ENCODE peak calls at places on chromosomes 4 and X, in seven cellular contexts. One of them, this sample, is unnamed.

GRCh38 chr4:108398326-108398725 is 222.1 kb upstream of the RPL34 start:
- DNase-seq in cardiac muscle cell: no peak
- DNase-seq in neuronal stem cell: no peak
- DNase-seq in upper lobe of left lung: no peak
- DNase-seq in GM23248: no peak
- DNase-seq in body of pancreas: no peak
- DNase-seq in right lobe of liver: no peak
- DNase-seq in this sample: no peak

GRCh38 chr4:25088342-25088952 is 57.7 kb upstream of the LGI2 start:
- DNase-seq in cardiac muscle cell: no peak
- DNase-seq in neuronal stem cell: no peak
- DNase-seq in upper lobe of left lung: no peak
- DNase-seq in GM23248: peak
- DNase-seq in body of pancreas: no peak
- DNase-seq in right lobe of liver: no peak
- DNase-seq in this sample: no peak

GRCh38 chrX:154384284-154384892 is 5.3 kb downstream of the EMD start:
- DNase-seq in cardiac muscle cell: no peak
- DNase-seq in neuronal stem cell: no peak
- DNase-seq in upper lobe of left lung: no peak
- DNase-seq in GM23248: peak
- DNase-seq in body of pancreas: peak
- DNase-seq in right lobe of liver: peak
- DNase-seq in this sample: no peak

GRCh38 chrX:16148896-16149295 is 18.4 kb upstream of the MAGEB17 start:
- DNase-seq in cardiac muscle cell: no peak
- DNase-seq in neuronal stem cell: no peak
- DNase-seq in upper lobe of left lung: no peak
- DNase-seq in GM23248: no peak
- DNase-seq in body of pancreas: no peak
- DNase-seq in right lobe of liver: no peak
- DNase-seq in this sample: no peak

GRCh38 chr4:60744767-60745166 is 455.4 kb upstream of the ADGRL3 start:
- DNase-seq in cardiac muscle cell: peak
- DNase-seq in neuronal stem cell: no peak
- DNase-seq in upper lobe of left lung: no peak
- DNase-seq in GM23248: no peak
- DNase-seq in body of pancreas: no peak
- DNase-seq in right lobe of liver: no peak
- DNase-seq in this sample: no peak

GRCh38 chrX:19852014-19853005 is 35.1 kb downstream of the SH3KBP1 start:
- DNase-seq in cardiac muscle cell: peak
- DNase-seq in neuronal stem cell: no peak
- DNase-seq in upper lobe of left lung: no peak
- DNase-seq in GM23248: peak
- DNase-seq in body of pancreas: no peak
- DNase-seq in right lobe of liver: no peak
- DNase-seq in this sample: peak

GRCh38 chr4:121583396-121583795 is 113.4 kb downstream of the ANXA5 start:
- DNase-seq in cardiac muscle cell: no peak
- DNase-seq in neuronal stem cell: no peak
- DNase-seq in upper lobe of left lung: no peak
- DNase-seq in GM23248: no peak
- DNase-seq in body of pancreas: no peak
- DNase-seq in right lobe of liver: no peak
- DNase-seq in this sample: no peak

GRCh38 chrX:71198066-71198465 is 25.0 kb upstream of the GJB1 start:
- DNase-seq in cardiac muscle cell: peak
- DNase-seq in neuronal stem cell: no peak
- DNase-seq in upper lobe of left lung: no peak
- DNase-seq in GM23248: no peak
- DNase-seq in body of pancreas: no peak
- DNase-seq in right lobe of liver: no peak
- DNase-seq in this sample: no peak

GRCh38 chr4:183987987-183988392 is 82.9 kb downstream of the STOX2 start:
- DNase-seq in cardiac muscle cell: peak
- DNase-seq in neuronal stem cell: peak
- DNase-seq in upper lobe of left lung: peak
- DNase-seq in GM23248: peak
- DNase-seq in body of pancreas: peak
- DNase-seq in right lobe of liver: no peak
- DNase-seq in this sample: peak

GRCh38 chr4:149291463-149291862 is 524.2 kb downstream of the IQCM start:
- DNase-seq in cardiac muscle cell: peak
- DNase-seq in neuronal stem cell: no peak
- DNase-seq in upper lobe of left lung: no peak
- DNase-seq in GM23248: no peak
- DNase-seq in body of pancreas: peak
- DNase-seq in right lobe of liver: no peak
- DNase-seq in this sample: peak

GRCh38 chr4:7938513-7939376 is 916 bp downstream of the AFAP1 start:
- DNase-seq in cardiac muscle cell: peak
- DNase-seq in neuronal stem cell: no peak
- DNase-seq in upper lobe of left lung: no peak
- DNase-seq in GM23248: peak
- DNase-seq in body of pancreas: peak
- DNase-seq in right lobe of liver: peak
- DNase-seq in this sample: no peak

GRCh38 chr4:27057662-27058061 is 197.0 kb downstream of the STIM2 start:
- DNase-seq in cardiac muscle cell: no peak
- DNase-seq in neuronal stem cell: no peak
- DNase-seq in upper lobe of left lung: no peak
- DNase-seq in GM23248: no peak
- DNase-seq in body of pancreas: no peak
- DNase-seq in right lobe of liver: no peak
- DNase-seq in this sample: no peak

GRCh38 chr4:27056281-27056680 is 195.6 kb downstream of the STIM2 start:
- DNase-seq in cardiac muscle cell: no peak
- DNase-seq in neuronal stem cell: no peak
- DNase-seq in upper lobe of left lung: no peak
- DNase-seq in GM23248: no peak
- DNase-seq in body of pancreas: no peak
- DNase-seq in right lobe of liver: no peak
- DNase-seq in this sample: no peak

GRCh38 chr4:27059446-27059845 is 198.8 kb downstream of the STIM2 start:
- DNase-seq in cardiac muscle cell: no peak
- DNase-seq in neuronal stem cell: no peak
- DNase-seq in upper lobe of left lung: no peak
- DNase-seq in GM23248: peak
- DNase-seq in body of pancreas: no peak
- DNase-seq in right lobe of liver: no peak
- DNase-seq in this sample: no peak

GRCh38 chr4:27055226-27055760 is 194.7 kb downstream of the STIM2 start:
- DNase-seq in cardiac muscle cell: no peak
- DNase-seq in neuronal stem cell: no peak
- DNase-seq in upper lobe of left lung: no peak
- DNase-seq in GM23248: no peak
- DNase-seq in body of pancreas: no peak
- DNase-seq in right lobe of liver: no peak
- DNase-seq in this sample: no peak

DNA sequence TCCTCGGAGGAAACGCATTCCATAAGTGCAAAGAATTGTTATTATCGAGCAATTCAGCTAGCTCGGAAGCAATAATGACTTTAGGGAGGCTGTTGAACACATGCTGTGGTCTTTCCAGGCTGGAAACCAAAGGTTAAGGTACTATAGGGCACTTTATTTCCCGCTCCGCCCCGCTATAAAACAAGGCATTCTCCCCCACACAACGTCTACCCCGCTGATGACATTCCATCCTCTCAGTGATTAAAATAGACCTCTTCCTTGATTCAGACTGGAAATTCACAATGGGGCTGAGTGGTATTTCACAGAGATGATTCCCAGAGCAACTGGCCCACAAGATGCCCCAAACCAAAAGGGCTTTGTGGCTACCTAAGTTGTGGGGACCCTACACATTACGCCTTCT is 196.4 kb downstream of the STIM2 start:
- DNase-seq in cardiac muscle cell: no peak
- DNase-seq in neuronal stem cell: no peak
- DNase-seq in upper lobe of left lung: no peak
- DNase-seq in GM23248: no peak
- DNase-seq in body of pancreas: no peak
- DNase-seq in right lobe of liver: no peak
- DNase-seq in this sample: no peak
- H3K4me3 ChIP-seq in cardiac muscle cell: no peak
- H3K4me3 ChIP-seq in neuronal stem cell: no peak
- H3K4me3 ChIP-seq in upper lobe of left lung: no peak
- H3K4me3 ChIP-seq in GM23248: no peak
- H3K4me3 ChIP-seq in body of pancreas: no peak
- H3K4me3 ChIP-seq in right lobe of liver: no peak
- H3K4me3 ChIP-seq in this sample: no peak

GRCh38 chrX:45830343-45830742 is 629.7 kb upstream of the DIPK2B start:
- DNase-seq in cardiac muscle cell: no peak
- DNase-seq in neuronal stem cell: no peak
- DNase-seq in upper lobe of left lung: no peak
- DNase-seq in GM23248: no peak
- DNase-seq in body of pancreas: no peak
- DNase-seq in right lobe of liver: no peak
- DNase-seq in this sample: no peak
- H3K27ac ChIP-seq in cardiac muscle cell: no peak
- H3K27ac ChIP-seq in neuronal stem cell: no peak
- H3K27ac ChIP-seq in upper lobe of left lung: no peak
- H3K27ac ChIP-seq in GM23248: no peak
- H3K27ac ChIP-seq in body of pancreas: no peak
- H3K27ac ChIP-seq in right lobe of liver: no peak
- H3K27ac ChIP-seq in this sample: no peak

GRCh38 chr4:165542476-165542875 is 163.7 kb downstream of the CPE start:
- DNase-seq in cardiac muscle cell: no peak
- DNase-seq in neuronal stem cell: no peak
- DNase-seq in upper lobe of left lung: no peak
- DNase-seq in GM23248: no peak
- DNase-seq in body of pancreas: no peak
- DNase-seq in right lobe of liver: no peak
- DNase-seq in this sample: no peak

GRCh38 chr4:165541773-165542459 is 163.1 kb downstream of the CPE start:
- DNase-seq in cardiac muscle cell: no peak
- DNase-seq in neuronal stem cell: no peak
- DNase-seq in upper lobe of left lung: no peak
- DNase-seq in GM23248: no peak
- DNase-seq in body of pancreas: no peak
- DNase-seq in right lobe of liver: no peak
- DNase-seq in this sample: no peak

GRCh38 chr4:165537028-165537648 is 158.3 kb downstream of the CPE start:
- DNase-seq in cardiac muscle cell: peak
- DNase-seq in neuronal stem cell: peak
- DNase-seq in upper lobe of left lung: no peak
- DNase-seq in GM23248: peak
- DNase-seq in body of pancreas: no peak
- DNase-seq in right lobe of liver: no peak
- DNase-seq in this sample: no peak

GRCh38 chr4:165540206-165540865 is 161.5 kb downstream of the CPE start:
- DNase-seq in cardiac muscle cell: no peak
- DNase-seq in neuronal stem cell: no peak
- DNase-seq in upper lobe of left lung: no peak
- DNase-seq in GM23248: no peak
- DNase-seq in body of pancreas: no peak
- DNase-seq in right lobe of liver: no peak
- DNase-seq in this sample: no peak
- H3K4me3 ChIP-seq in cardiac muscle cell: no peak
- H3K4me3 ChIP-seq in neuronal stem cell: no peak
- H3K4me3 ChIP-seq in upper lobe of left lung: no peak
- H3K4me3 ChIP-seq in GM23248: no peak
- H3K4me3 ChIP-seq in body of pancreas: no peak
- H3K4me3 ChIP-seq in right lobe of liver: no peak
- H3K4me3 ChIP-seq in this sample: no peak

DNA sequence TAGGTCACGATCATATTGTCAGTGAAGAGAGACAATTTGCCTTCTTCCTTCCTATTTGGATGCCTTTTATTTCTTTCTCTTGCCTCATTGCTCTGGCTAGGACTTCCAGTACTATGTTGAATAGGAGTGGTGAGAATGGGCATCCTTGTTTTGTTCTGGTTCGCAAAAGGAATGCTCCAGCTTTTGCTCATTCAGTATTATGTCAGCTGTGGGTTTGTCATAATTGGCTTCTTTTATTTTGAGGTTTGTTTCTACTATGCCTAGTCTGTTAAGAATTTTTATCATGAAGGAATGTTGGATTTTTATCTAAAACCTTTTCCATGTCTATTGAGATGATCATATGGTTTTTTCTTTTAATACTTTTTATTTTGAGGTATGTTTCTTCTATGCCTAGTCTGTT is 152.3 kb upstream of the MAD2L1 start:
- DNase-seq in cardiac muscle cell: no peak
- DNase-seq in neuronal stem cell: no peak
- DNase-seq in upper lobe of left lung: no peak
- DNase-seq in GM23248: peak
- DNase-seq in body of pancreas: no peak
- DNase-seq in right lobe of liver: no peak
- DNase-seq in this sample: no peak
- H3K27ac ChIP-seq in cardiac muscle cell: no peak
- H3K27ac ChIP-seq in neuronal stem cell: no peak
- H3K27ac ChIP-seq in upper lobe of left lung: no peak
- H3K27ac ChIP-seq in GM23248: no peak
- H3K27ac ChIP-seq in body of pancreas: no peak
- H3K27ac ChIP-seq in right lobe of liver: no peak
- H3K27ac ChIP-seq in this sample: no peak

GRCh38 chr4:1199556-1200331 is 27.4 kb upstream of the SPON2 start:
- DNase-seq in cardiac muscle cell: no peak
- DNase-seq in neuronal stem cell: no peak
- DNase-seq in upper lobe of left lung: peak
- DNase-seq in GM23248: no peak
- DNase-seq in body of pancreas: peak
- DNase-seq in right lobe of liver: no peak
- DNase-seq in this sample: no peak
- H3K4me3 ChIP-seq in cardiac muscle cell: no peak
- H3K4me3 ChIP-seq in neuronal stem cell: no peak
- H3K4me3 ChIP-seq in upper lobe of left lung: no peak
- H3K4me3 ChIP-seq in GM23248: no peak
- H3K4me3 ChIP-seq in body of pancreas: no peak
- H3K4me3 ChIP-seq in right lobe of liver: no peak
- H3K4me3 ChIP-seq in this sample: no peak

GRCh38 chr4:54227261-54228063 is 1.6 kb upstream of the PDGFRA start:
- DNase-seq in cardiac muscle cell: peak
- DNase-seq in neuronal stem cell: peak
- DNase-seq in upper lobe of left lung: no peak
- DNase-seq in GM23248: peak
- DNase-seq in body of pancreas: no peak
- DNase-seq in right lobe of liver: peak
- DNase-seq in this sample: no peak
- H3K27ac ChIP-seq in cardiac muscle cell: peak
- H3K27ac ChIP-seq in neuronal stem cell: no peak
- H3K27ac ChIP-seq in upper lobe of left lung: peak
- H3K27ac ChIP-seq in GM23248: peak
- H3K27ac ChIP-seq in body of pancreas: no peak
- H3K27ac ChIP-seq in right lobe of liver: no peak
- H3K27ac ChIP-seq in this sample: no peak

This sample was measured in adrenal gland.